ENCODE peak calls at places on chromosomes 5 and 9, in ten cellular contexts. One of them, this sample, is unnamed.
A peak's percentile ranks its signal among the peaks of the same experiment; 100 is the strongest.

GRCh38 chr5:55896238-55896637 is 45.1 kb downstream of the IL31RA start:
- DNase-seq in lung: peak; percentile 16
- DNase-seq in adrenal gland: no peak
- DNase-seq in Peyer's patch: no peak
- DNase-seq in cardiac muscle cell: peak; percentile 10
- DNase-seq in psoas muscle: no peak
- DNase-seq in body of pancreas: no peak
- DNase-seq in mammary epithelial cell: no peak
- DNase-seq in left ventricle myocardium inferior: no peak
- DNase-seq in breast epithelium: no peak
- DNase-seq in this sample: no peak

GRCh38 chr5:128169369-128170017 is 85.9 kb downstream of the SLC12A2 start:
- DNase-seq in lung: no peak
- DNase-seq in adrenal gland: no peak
- DNase-seq in Peyer's patch: no peak
- DNase-seq in cardiac muscle cell: no peak
- DNase-seq in psoas muscle: no peak
- DNase-seq in body of pancreas: no peak
- DNase-seq in mammary epithelial cell: no peak
- DNase-seq in left ventricle myocardium inferior: no peak
- DNase-seq in breast epithelium: no peak
- DNase-seq in this sample: no peak

GRCh38 chr9:79184821-79185220 is 386.9 kb upstream of the TLE4 start:
- DNase-seq in lung: no peak
- DNase-seq in adrenal gland: no peak
- DNase-seq in Peyer's patch: no peak
- DNase-seq in cardiac muscle cell: no peak
- DNase-seq in psoas muscle: no peak
- DNase-seq in body of pancreas: no peak
- DNase-seq in mammary epithelial cell: no peak
- DNase-seq in left ventricle myocardium inferior: no peak
- DNase-seq in breast epithelium: no peak
- DNase-seq in this sample: no peak

GRCh38 chr9:97766092-97766491 is 69.0 kb upstream of the XPA start:
- DNase-seq in lung: no peak
- DNase-seq in adrenal gland: no peak
- DNase-seq in Peyer's patch: no peak
- DNase-seq in cardiac muscle cell: peak; percentile 13
- DNase-seq in psoas muscle: no peak
- DNase-seq in body of pancreas: no peak
- DNase-seq in mammary epithelial cell: peak; percentile 80
- DNase-seq in left ventricle myocardium inferior: no peak
- DNase-seq in breast epithelium: no peak
- DNase-seq in this sample: peak; percentile 62

GRCh38 chr5:113680534-113680933 is 167.0 kb downstream of the YTHDC2 start:
- DNase-seq in lung: no peak
- DNase-seq in adrenal gland: no peak
- DNase-seq in Peyer's patch: no peak
- DNase-seq in cardiac muscle cell: no peak
- DNase-seq in psoas muscle: no peak
- DNase-seq in body of pancreas: no peak
- DNase-seq in mammary epithelial cell: no peak
- DNase-seq in left ventricle myocardium inferior: no peak
- DNase-seq in breast epithelium: no peak
- DNase-seq in this sample: no peak

GRCh38 chr5:56481147-56481997 is 248.2 kb upstream of the ANKRD55 start:
- DNase-seq in lung: peak; percentile 37
- DNase-seq in adrenal gland: peak; percentile 45
- DNase-seq in Peyer's patch: peak; percentile 54
- DNase-seq in cardiac muscle cell: no peak
- DNase-seq in psoas muscle: peak; percentile 33
- DNase-seq in body of pancreas: peak; percentile 46
- DNase-seq in mammary epithelial cell: peak; percentile 11
- DNase-seq in left ventricle myocardium inferior: peak; percentile 61
- DNase-seq in breast epithelium: no peak
- DNase-seq in this sample: no peak

GRCh38 chr5:43312076-43312620 is 1.1 kb downstream of the HMGCS1 start:
- DNase-seq in lung: no peak
- DNase-seq in adrenal gland: no peak
- DNase-seq in Peyer's patch: no peak
- DNase-seq in cardiac muscle cell: no peak
- DNase-seq in psoas muscle: no peak
- DNase-seq in body of pancreas: no peak
- DNase-seq in mammary epithelial cell: no peak
- DNase-seq in left ventricle myocardium inferior: no peak
- DNase-seq in breast epithelium: no peak
- DNase-seq in this sample: no peak

GRCh38 chr5:52799358-52799982 is 11.8 kb downstream of the ITGA1 start:
- DNase-seq in lung: peak; percentile 34
- DNase-seq in adrenal gland: peak; percentile 55
- DNase-seq in Peyer's patch: no peak
- DNase-seq in cardiac muscle cell: peak; percentile 68
- DNase-seq in psoas muscle: peak; percentile 51
- DNase-seq in body of pancreas: peak; percentile 65
- DNase-seq in mammary epithelial cell: no peak
- DNase-seq in left ventricle myocardium inferior: peak; percentile 29
- DNase-seq in breast epithelium: no peak
- DNase-seq in this sample: no peak

GRCh38 chr9:87549774-87550173 is 52.1 kb downstream of the DAPK1 start:
- DNase-seq in lung: no peak
- DNase-seq in adrenal gland: no peak
- DNase-seq in Peyer's patch: no peak
- DNase-seq in cardiac muscle cell: no peak
- DNase-seq in psoas muscle: no peak
- DNase-seq in body of pancreas: no peak
- DNase-seq in mammary epithelial cell: no peak
- DNase-seq in left ventricle myocardium inferior: no peak
- DNase-seq in breast epithelium: no peak
- DNase-seq in this sample: no peak

GRCh38 chr9:83062011-83062652 is 810 bp downstream of the RASEF start:
- DNase-seq in lung: peak; percentile 64
- DNase-seq in adrenal gland: no peak
- DNase-seq in Peyer's patch: no peak
- DNase-seq in cardiac muscle cell: peak; percentile 10
- DNase-seq in psoas muscle: no peak
- DNase-seq in body of pancreas: peak; percentile 90
- DNase-seq in mammary epithelial cell: peak; percentile 67
- DNase-seq in left ventricle myocardium inferior: peak; percentile 15
- DNase-seq in breast epithelium: peak; percentile 74
- DNase-seq in this sample: no peak

GRCh38 chr5:161094411-161094810 is 242.4 kb upstream of the ATP10B start:
- DNase-seq in lung: no peak
- DNase-seq in adrenal gland: no peak
- DNase-seq in Peyer's patch: no peak
- DNase-seq in cardiac muscle cell: no peak
- DNase-seq in psoas muscle: no peak
- DNase-seq in body of pancreas: no peak
- DNase-seq in mammary epithelial cell: peak; percentile 43
- DNase-seq in left ventricle myocardium inferior: no peak
- DNase-seq in breast epithelium: no peak
- DNase-seq in this sample: no peak

GRCh38 chr9:121815556-121816448 is 164.4 kb downstream of the DAB2IP start:
- DNase-seq in lung: no peak
- DNase-seq in adrenal gland: no peak
- DNase-seq in Peyer's patch: no peak
- DNase-seq in cardiac muscle cell: no peak
- DNase-seq in psoas muscle: no peak
- DNase-seq in body of pancreas: no peak
- DNase-seq in mammary epithelial cell: no peak
- DNase-seq in left ventricle myocardium inferior: no peak
- DNase-seq in breast epithelium: peak; percentile 31
- DNase-seq in this sample: no peak

GRCh38 chr5:180334176-180334575 is 19.0 kb downstream of the GFPT2 start:
- DNase-seq in lung: no peak
- DNase-seq in adrenal gland: no peak
- DNase-seq in Peyer's patch: no peak
- DNase-seq in cardiac muscle cell: no peak
- DNase-seq in psoas muscle: no peak
- DNase-seq in body of pancreas: no peak
- DNase-seq in mammary epithelial cell: no peak
- DNase-seq in left ventricle myocardium inferior: no peak
- DNase-seq in breast epithelium: no peak
- DNase-seq in this sample: no peak

DNA sequence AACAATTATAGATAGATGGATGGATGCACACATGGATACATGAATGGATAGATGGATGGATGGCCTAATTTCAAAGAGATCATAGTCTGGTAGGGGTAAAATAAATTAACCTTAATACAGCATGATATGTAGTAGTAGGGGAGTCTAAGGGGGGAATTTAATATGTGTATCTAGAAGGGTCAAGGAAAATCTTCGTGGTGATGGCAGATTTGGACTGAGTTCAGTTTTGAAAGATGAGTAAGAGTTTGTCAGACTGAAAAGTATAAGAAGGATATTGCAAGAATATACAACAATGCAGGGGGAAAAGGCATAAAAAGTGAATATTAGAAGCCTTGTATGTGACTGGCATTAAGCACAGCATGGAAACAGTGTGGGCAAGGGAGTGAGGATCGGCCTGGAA is 98.7 kb downstream of the ZNF462 start:
- DNase-seq in lung: no peak
- DNase-seq in adrenal gland: no peak
- DNase-seq in Peyer's patch: no peak
- DNase-seq in cardiac muscle cell: no peak
- DNase-seq in psoas muscle: no peak
- DNase-seq in body of pancreas: no peak
- DNase-seq in mammary epithelial cell: no peak
- DNase-seq in left ventricle myocardium inferior: no peak
- DNase-seq in breast epithelium: no peak
- DNase-seq in this sample: no peak
- H3K36me3 ChIP-seq in lung: no peaks in the 10 kb centered on the region
- H3K36me3 ChIP-seq in adrenal gland: no peaks in the 10 kb centered on the region
- H3K36me3 ChIP-seq in Peyer's patch: no peaks in the 10 kb centered on the region
- H3K36me3 ChIP-seq in cardiac muscle cell: peaks cover 14% of the 10 kb centered on the region
- H3K36me3 ChIP-seq in psoas muscle: peaks cover 23% of the 10 kb centered on the region
- H3K36me3 ChIP-seq in body of pancreas: no peaks in the 10 kb centered on the region
- H3K36me3 ChIP-seq in mammary epithelial cell: peaks cover 5% of the 10 kb centered on the region
- H3K36me3 ChIP-seq in left ventricle myocardium inferior: peaks cover 4% of the 10 kb centered on the region
- H3K36me3 ChIP-seq in breast epithelium: no peaks in the 10 kb centered on the region
- H3K36me3 ChIP-seq in this sample: no peaks in the 10 kb centered on the region

GRCh38 chr9:33988219-33988890 is 60.3 kb downstream of the UBAP2 start:
- DNase-seq in lung: no peak
- DNase-seq in adrenal gland: no peak
- DNase-seq in Peyer's patch: no peak
- DNase-seq in cardiac muscle cell: no peak
- DNase-seq in psoas muscle: no peak
- DNase-seq in body of pancreas: no peak
- DNase-seq in mammary epithelial cell: peak; percentile 64
- DNase-seq in left ventricle myocardium inferior: no peak
- DNase-seq in breast epithelium: no peak
- DNase-seq in this sample: no peak
- H3K27ac ChIP-seq in lung: no peak overlapping the region
- H3K27ac ChIP-seq in adrenal gland: no peak overlapping the region
- H3K27ac ChIP-seq in Peyer's patch: no peak overlapping the region
- H3K27ac ChIP-seq in cardiac muscle cell: no peak overlapping the region
- H3K27ac ChIP-seq in psoas muscle: no peak overlapping the region
- H3K27ac ChIP-seq in body of pancreas: no peak overlapping the region
- H3K27ac ChIP-seq in mammary epithelial cell: no peak overlapping the region
- H3K27ac ChIP-seq in left ventricle myocardium inferior: no peak overlapping the region
- H3K27ac ChIP-seq in breast epithelium: no peak overlapping the region
- H3K27ac ChIP-seq in this sample: no peak overlapping the region

DNA sequence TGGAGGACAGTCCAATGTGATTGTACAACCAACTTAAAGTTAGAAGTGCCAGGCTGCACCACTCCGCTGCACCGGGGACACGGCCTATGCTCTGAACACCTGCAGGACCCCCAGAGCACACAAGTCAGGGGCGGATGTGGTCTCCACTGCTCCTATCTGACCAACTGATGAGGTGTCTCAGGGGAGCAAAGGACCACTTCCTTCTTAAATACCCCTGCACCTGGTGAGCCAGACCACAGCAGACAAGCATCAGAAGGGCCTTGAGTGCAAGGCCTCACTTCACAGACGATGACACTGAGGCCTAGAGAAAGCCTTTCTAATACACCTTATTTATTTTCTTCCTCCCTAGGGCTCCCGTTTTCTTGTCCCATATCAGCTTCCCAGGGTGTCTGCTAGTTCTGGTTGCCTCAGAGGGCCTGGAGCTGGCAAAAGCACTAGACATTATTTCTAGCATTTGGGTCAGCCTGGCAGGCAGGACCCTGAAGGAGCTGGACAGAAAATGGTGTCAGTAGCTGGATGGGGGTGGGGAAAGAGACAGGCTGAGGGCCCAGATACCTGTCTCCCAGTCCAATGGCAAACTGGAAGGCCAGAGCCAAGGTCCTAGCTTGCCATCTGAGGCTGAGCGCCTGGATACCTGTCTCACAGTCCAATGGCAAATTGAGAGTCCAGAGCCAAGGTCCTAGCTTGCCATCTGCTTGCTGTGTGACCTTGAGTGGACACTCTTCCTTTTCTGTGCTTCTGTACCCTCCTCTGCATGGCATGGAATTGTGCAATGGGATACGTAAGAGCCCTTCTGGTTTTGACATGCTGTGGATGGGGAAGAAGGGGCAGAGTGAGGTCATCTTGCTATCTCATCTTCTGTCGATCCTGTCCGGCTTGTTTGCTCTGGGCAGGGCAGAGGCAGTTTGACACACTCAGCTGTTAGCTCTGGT is 9.0 kb downstream of the CCDC69 start:
- DNase-seq in lung: peak; percentile 55
- DNase-seq in adrenal gland: peak; percentile 83
- DNase-seq in Peyer's patch: peak; percentile 97
- DNase-seq in cardiac muscle cell: no peak
- DNase-seq in psoas muscle: no peak
- DNase-seq in body of pancreas: peak; percentile 55
- DNase-seq in mammary epithelial cell: no peak
- DNase-seq in left ventricle myocardium inferior: no peak
- DNase-seq in breast epithelium: no peak
- DNase-seq in this sample: peak; percentile 71
- TF ChIP-seq CTCF in lung: no peak
- TF ChIP-seq CTCF in adrenal gland: no peak
- TF ChIP-seq CTCF in Peyer's patch: no peak
- TF ChIP-seq CTCF in cardiac muscle cell: no peak
- TF ChIP-seq CTCF in psoas muscle: no peak
- TF ChIP-seq CTCF in body of pancreas: no peak
- TF ChIP-seq CTCF in mammary epithelial cell: no peak
- TF ChIP-seq CTCF in left ventricle myocardium inferior: no peak
- TF ChIP-seq CTCF in breast epithelium: no peak
- TF ChIP-seq CTCF in this sample: no peak

GRCh38 chr9:5764130-5764868 is 68.6 kb downstream of the ERMP1 start:
- DNase-seq in lung: no peak
- DNase-seq in adrenal gland: no peak
- DNase-seq in Peyer's patch: no peak
- DNase-seq in cardiac muscle cell: no peak
- DNase-seq in psoas muscle: no peak
- DNase-seq in body of pancreas: no peak
- DNase-seq in mammary epithelial cell: no peak
- DNase-seq in left ventricle myocardium inferior: no peak
- DNase-seq in breast epithelium: no peak
- DNase-seq in this sample: no peak

GRCh38 chr9:5762421-5762820 is 70.5 kb downstream of the ERMP1 start:
- DNase-seq in lung: no peak
- DNase-seq in adrenal gland: no peak
- DNase-seq in Peyer's patch: no peak
- DNase-seq in cardiac muscle cell: no peak
- DNase-seq in psoas muscle: no peak
- DNase-seq in body of pancreas: no peak
- DNase-seq in mammary epithelial cell: no peak
- DNase-seq in left ventricle myocardium inferior: no peak
- DNase-seq in breast epithelium: no peak
- DNase-seq in this sample: no peak

GRCh38 chr9:5756633-5757032 is 76.3 kb downstream of the ERMP1 start:
- DNase-seq in lung: no peak
- DNase-seq in adrenal gland: no peak
- DNase-seq in Peyer's patch: no peak
- DNase-seq in cardiac muscle cell: no peak
- DNase-seq in psoas muscle: no peak
- DNase-seq in body of pancreas: no peak
- DNase-seq in mammary epithelial cell: no peak
- DNase-seq in left ventricle myocardium inferior: no peak
- DNase-seq in breast epithelium: no peak
- DNase-seq in this sample: no peak

GRCh38 chr9:5760338-5760737 is 72.6 kb downstream of the ERMP1 start:
- DNase-seq in lung: no peak
- DNase-seq in adrenal gland: no peak
- DNase-seq in Peyer's patch: no peak
- DNase-seq in cardiac muscle cell: no peak
- DNase-seq in psoas muscle: no peak
- DNase-seq in body of pancreas: no peak
- DNase-seq in mammary epithelial cell: no peak
- DNase-seq in left ventricle myocardium inferior: no peak
- DNase-seq in breast epithelium: no peak
- DNase-seq in this sample: no peak
- H3K36me3 ChIP-seq in lung: peaks cover 32% of the 10 kb centered on the region
- H3K36me3 ChIP-seq in adrenal gland: peaks cover 40% of the 10 kb centered on the region
- H3K36me3 ChIP-seq in Peyer's patch: no peaks in the 10 kb centered on the region
- H3K36me3 ChIP-seq in cardiac muscle cell: peaks cover 52% of the 10 kb centered on the region
- H3K36me3 ChIP-seq in psoas muscle: peaks cover 94% of the 10 kb centered on the region
- H3K36me3 ChIP-seq in body of pancreas: peaks cover 8% of the 10 kb centered on the region
- H3K36me3 ChIP-seq in mammary epithelial cell: peaks cover 29% of the 10 kb centered on the region
- H3K36me3 ChIP-seq in left ventricle myocardium inferior: peaks cover 87% of the 10 kb centered on the region
- H3K36me3 ChIP-seq in breast epithelium: no peaks in the 10 kb centered on the region
- H3K36me3 ChIP-seq in this sample: peaks cover 51% of the 10 kb centered on the region